ENCODE peak calls at places on chromosomes 1 and 21, in ten cellular contexts. P is PC-3; T is NCI-H2081; G is activated CD4-positive, alpha-beta T cell treated with anti-CD3 and anti-CD28 coated beads, Interleukin-2, amount 50 U/mL, for 1 hour; U is stimulated activated CD4-positive, alpha-beta T cell treated with anti-CD3 and anti-CD28 coated beads, Interleukin-4, amount 100 ng/mL, for 1 hour; A is NCI-H69; F is GM04504; D is stimulated activated CD8-positive, alpha-beta memory T cell treated with anti-CD3 and anti-CD28 coated beads, Interleukin-15, amount 100 ng/mL, for 24 hours; N is mucosa of gallbladder; J is endothelial cell. O is an unnamed sample.

GRCh38 chr1:173330149-173330951 is 123.2 kb upstream of the TNFSF4 start:
- DNase-seq in P (peak; percentile 94), F (peak; percentile 45), D (no peak), N (no peak), J (no peak), A (no peak), T (no peak), G (no peak), U (no peak), O (peak; percentile 53)

GRCh38 chr1:24968941-24969585 is 39.0 kb upstream of the RUNX3 start:
- DNase-seq in T (no peak), J (no peak), P (peak; percentile 68), U (no peak), N (no peak), D (no peak), G (no peak), F (no peak), A (no peak), O (peak; percentile 30)

GRCh38 chr21:45390121-45390751 is 14.7 kb upstream of the COL18A1 start:
- DNase-seq in U (no peak), N (no peak), F (no peak), T (no peak), J (no peak), D (no peak), G (no peak), P (no peak), A (no peak), O (no peak)

GRCh38 chr1:6580588-6581270 is 935 bp downstream of the ZBTB48 start:
- DNase-seq in G (no peak), T (no peak), F (no peak), P (peak; percentile 40), N (no peak), U (no peak), A (no peak), J (peak; percentile 27), D (no peak), O (no peak)

GRCh38 chr1:200627548-200628222 is 7.1 kb upstream of the KIF14 start:
- DNase-seq in T (no peak), F (no peak), P (no peak), N (no peak), J (no peak), U (no peak), A (no peak), D (no peak), G (no peak), O (no peak)

GRCh38 chr1:234546387-234546704 is 63.6 kb downstream of the IRF2BP2 start:
- DNase-seq in T (no peak), F (no peak), A (no peak), J (no peak), U (no peak), G (no peak), D (no peak), N (no peak), P (no peak), O (no peak)

GRCh38 chr1:905071-905749 is 18.5 kb upstream of the SAMD11 start:
- DNase-seq in D (no peak), N (no peak), G (no peak), U (no peak), P (no peak), J (no peak), F (no peak), A (peak; percentile 74), T (peak; percentile 39), O (no peak)

GRCh38 chr1:207825719-207826556 is 74.1 kb downstream of the CD46 start:
- DNase-seq in A (no peak), U (peak; percentile 80), D (peak; percentile 48), N (peak; percentile 77), T (no peak), P (peak; percentile 51), J (no peak), G (peak; percentile 76), F (no peak), O (no peak)

GRCh38 chr1:92482665-92483441 is 3.9 kb downstream of the GFI1 start:
- DNase-seq in P (no peak), D (no peak), J (peak; percentile 38), U (peak; percentile 43), F (no peak), A (peak; percentile 18), N (no peak), G (peak; percentile 40), T (peak; percentile 32), O (no peak)

GRCh38 chr1:204075116-204075636 is 2.3 kb downstream of the SOX13 start:
- DNase-seq in D (no peak), G (no peak), T (no peak), A (no peak), F (no peak), U (no peak), J (peak; percentile 22), N (no peak), P (peak; percentile 26), O (peak; percentile 55)

GRCh38 chr1:228039986-228040385 is 33.2 kb downstream of the WNT3A start:
- DNase-seq in T (no peak), F (no peak), J (no peak), A (no peak), N (no peak), U (no peak), G (no peak), P (no peak), D (no peak), O (no peak)

GRCh38 chr1:246320286-246320685 is 186.8 kb downstream of the SMYD3 start:
- DNase-seq in N (no peak), P (no peak), T (no peak), G (no peak), J (no peak), D (no peak), A (no peak), F (no peak), U (no peak), O (no peak)

GRCh38 chr1:15820478-15820877 is 13.0 kb upstream of the UQCRHL start:
- DNase-seq in D (no peak), T (no peak), U (no peak), G (no peak), P (no peak), F (no peak), A (no peak), J (no peak), N (no peak), O (no peak)

GRCh38 chr21:46120301-46121285 is 22.7 kb downstream of the COL6A2 start:
- DNase-seq in F (no peak), G (no peak), A (no peak), N (no peak), T (no peak), P (no peak), D (no peak), J (no peak), U (peak; percentile 1), O (no peak)

GRCh38 chr1:25037174-25038074 is 107.3 kb upstream of the RUNX3 start:
- DNase-seq in J (peak; percentile 67), T (no peak), P (peak; percentile 68), A (peak; percentile 10), G (peak; percentile 67), N (no peak), U (peak; percentile 72), D (no peak), F (no peak), O (peak; percentile 60)

GRCh38 chr1:183553769-183554168 is 36.5 kb downstream of the NCF2 start:
- DNase-seq in F (no peak), D (no peak), G (no peak), N (no peak), J (no peak), P (no peak), A (no peak), U (no peak), T (no peak), O (no peak)

GRCh38 chr1:246820666-246821065 is 96.5 kb downstream of the SCCPDH start:
- DNase-seq in U (no peak), D (no peak), P (no peak), A (no peak), F (no peak), T (no peak), G (no peak), N (no peak), J (no peak), O (no peak)

GRCh38 chr21:44761747-44762208 is 39.8 kb downstream of the UBE2G2 start:
- DNase-seq in P (no peak), G (no peak), J (no peak), D (no peak), F (no peak), N (no peak), A (peak; percentile 67), T (no peak), U (no peak), O (no peak)

GRCh38 chr1:52674497-52675384 is 23.4 kb downstream of the COA7 start:
- DNase-seq in A (no peak), D (no peak), N (no peak), P (peak; percentile 79), U (no peak), J (no peak), F (no peak), G (no peak), T (no peak), O (peak; percentile 64)

GRCh38 chr1:38341694-38342093 is 295.1 kb upstream of the POU3F1 start:
- DNase-seq in G (no peak), N (no peak), A (no peak), J (no peak), F (no peak), P (no peak), T (no peak), D (no peak), U (no peak), O (no peak)

GRCh38 chr21:39675595-39675994 is 62.9 kb downstream of the B3GALT5 start:
- DNase-seq in F (no peak), J (no peak), N (no peak), T (no peak), D (no peak), P (no peak), G (no peak), U (no peak), A (peak; percentile 80), O (no peak)

GRCh38 chr1:193706763-193707162 is 520.4 kb upstream of the B3GALT2 start:
- DNase-seq in T (no peak), G (no peak), P (no peak), D (no peak), N (no peak), A (no peak), F (no peak), J (no peak), U (no peak), O (no peak)

GRCh38 chr1:117605164-117605810 is 561 bp upstream of the TENT5C start:
- DNase-seq in G (no peak), T (no peak), D (no peak), U (no peak), J (no peak), F (no peak), P (peak; percentile 14), N (no peak), A (peak; percentile 65), O (peak; percentile 1)

GRCh38 chr1:21205416-21205815 is 28.7 kb upstream of the EIF4G3 start:
- DNase-seq in A (no peak), J (no peak), T (no peak), D (no peak), G (no peak), P (peak; percentile 36), U (no peak), F (no peak), N (no peak), O (no peak)

GRCh38 chr1:146032613-146033219 is 11.2 kb upstream of the HJV start:
- DNase-seq in A (peak; percentile 58), N (no peak), F (peak; percentile 29), U (no peak), D (no peak), P (peak; percentile 81), T (peak; percentile 59), G (no peak), J (no peak), O (no peak)

GRCh38 chr1:21344750-21345443 is 54.6 kb upstream of the ECE1 start:
- DNase-seq in T (no peak), F (no peak), A (peak; percentile 28), G (no peak), D (no peak), U (peak; percentile 23), J (no peak), N (no peak), P (no peak), O (no peak)

GRCh38 chr1:115539736-115540135 is 102.0 kb upstream of the VANGL1 start:
- DNase-seq in A (no peak), G (no peak), D (no peak), T (no peak), J (no peak), U (no peak), P (no peak), N (no peak), F (no peak), O (no peak)

GRCh38 chr1:1003618-1004419 is 3.9 kb upstream of the HES4 start:
- DNase-seq in G (no peak), J (no peak), F (no peak), U (no peak), P (no peak), N (no peak), A (no peak), D (no peak), T (no peak), O (no peak)

O was measured in RWPE1.